ENCODE peak calls at places on chromosome 19, in nine cellular contexts. One of them, this sample, is unnamed.

GRCh38 chr19:7983286-7983950 is 22.0 kb downstream of the ELAVL1 start:
- DNase-seq in ascending aorta: no peak
- DNase-seq in stomach: no peak
- DNase-seq in H9: no peak
- DNase-seq in GM06990: no peak
- DNase-seq in fibroblast of lung: no peak
- DNase-seq in choroid plexus epithelial cell: no peak
- DNase-seq in progenitor cell of endocrine pancreas: no peak
- DNase-seq in fibroblast of pulmonary artery: no peak
- DNase-seq in this sample: no peak

GRCh38 chr19:7869453-7869909 is 4.7 kb downstream of the PRR36 start:
- DNase-seq in GM06990: peak; percentile 81
- DNase-seq in fibroblast of lung: peak; percentile 25
- DNase-seq in fibroblast of pulmonary artery: peak; percentile 40
- DNase-seq in stomach: peak; percentile 82
- DNase-seq in progenitor cell of endocrine pancreas: no peak
- DNase-seq in H9: peak; percentile 81
- DNase-seq in choroid plexus epithelial cell: peak; percentile 51
- DNase-seq in ascending aorta: no peak
- DNase-seq in this sample: no peak

GRCh38 chr19:44912854-44913253 is 1.6 kb upstream of the APOC1 start:
- DNase-seq in fibroblast of pulmonary artery: peak; percentile 37
- DNase-seq in choroid plexus epithelial cell: no peak
- DNase-seq in fibroblast of lung: peak; percentile 55
- DNase-seq in progenitor cell of endocrine pancreas: no peak
- DNase-seq in ascending aorta: no peak
- DNase-seq in stomach: no peak
- DNase-seq in H9: no peak
- DNase-seq in GM06990: no peak
- DNase-seq in this sample: no peak

GRCh38 chr19:18433039-18433691 is 4.8 kb downstream of the ISYNA1 start:
- DNase-seq in GM06990: peak; percentile 75
- DNase-seq in fibroblast of pulmonary artery: no peak
- DNase-seq in choroid plexus epithelial cell: no peak
- DNase-seq in H9: peak; percentile 63
- DNase-seq in progenitor cell of endocrine pancreas: no peak
- DNase-seq in stomach: no peak
- DNase-seq in fibroblast of lung: no peak
- DNase-seq in ascending aorta: no peak
- DNase-seq in this sample: no peak

GRCh38 chr19:16319466-16319865 is 5.2 kb upstream of the KLF2 start:
- DNase-seq in progenitor cell of endocrine pancreas: no peak
- DNase-seq in fibroblast of pulmonary artery: peak; percentile 53
- DNase-seq in ascending aorta: no peak
- DNase-seq in choroid plexus epithelial cell: peak; percentile 69
- DNase-seq in GM06990: no peak
- DNase-seq in H9: no peak
- DNase-seq in stomach: no peak
- DNase-seq in fibroblast of lung: peak; percentile 62
- DNase-seq in this sample: peak; percentile 71

GRCh38 chr19:14959263-14959662 is 18.0 kb downstream of the OR7C2 start:
- DNase-seq in H9: no peak
- DNase-seq in fibroblast of lung: no peak
- DNase-seq in ascending aorta: no peak
- DNase-seq in fibroblast of pulmonary artery: no peak
- DNase-seq in GM06990: no peak
- DNase-seq in choroid plexus epithelial cell: no peak
- DNase-seq in stomach: no peak
- DNase-seq in progenitor cell of endocrine pancreas: no peak
- DNase-seq in this sample: no peak

GRCh38 chr19:43504426-43505185 is at the start of gene PHLDB3:
- DNase-seq in choroid plexus epithelial cell: no peak
- DNase-seq in fibroblast of lung: no peak
- DNase-seq in stomach: peak; percentile 50
- DNase-seq in ascending aorta: peak; percentile 69
- DNase-seq in H9: peak; percentile 64
- DNase-seq in fibroblast of pulmonary artery: no peak
- DNase-seq in progenitor cell of endocrine pancreas: peak; percentile 27
- DNase-seq in GM06990: no peak
- DNase-seq in this sample: no peak

GRCh38 chr19:21463449-21464105 is 41.8 kb upstream of the ZNF429 start:
- DNase-seq in choroid plexus epithelial cell: peak; percentile 23
- DNase-seq in H9: peak; percentile 95
- DNase-seq in stomach: peak; percentile 41
- DNase-seq in GM06990: peak; percentile 12
- DNase-seq in fibroblast of pulmonary artery: no peak
- DNase-seq in ascending aorta: no peak
- DNase-seq in fibroblast of lung: peak; percentile 33
- DNase-seq in progenitor cell of endocrine pancreas: peak; percentile 63
- DNase-seq in this sample: peak; percentile 3

GRCh38 chr19:13012690-13013608 is 17.7 kb downstream of the NFIX start:
- DNase-seq in choroid plexus epithelial cell: peak; percentile 37
- DNase-seq in H9: peak; percentile 58
- DNase-seq in fibroblast of pulmonary artery: peak; percentile 67
- DNase-seq in GM06990: peak; percentile 47
- DNase-seq in ascending aorta: peak; percentile 85
- DNase-seq in stomach: no peak
- DNase-seq in progenitor cell of endocrine pancreas: no peak
- DNase-seq in fibroblast of lung: peak; percentile 81
- DNase-seq in this sample: peak; percentile 75

GRCh38 chr19:5951338-5951861 is 26.5 kb downstream of the RANBP3 start:
- DNase-seq in ascending aorta: no peak
- DNase-seq in fibroblast of pulmonary artery: no peak
- DNase-seq in progenitor cell of endocrine pancreas: no peak
- DNase-seq in stomach: peak; percentile 59
- DNase-seq in H9: peak; percentile 46
- DNase-seq in fibroblast of lung: no peak
- DNase-seq in choroid plexus epithelial cell: no peak
- DNase-seq in GM06990: no peak
- DNase-seq in this sample: no peak

GRCh38 chr19:6204212-6204611 is 68.7 kb downstream of the ACSBG2 start:
- DNase-seq in choroid plexus epithelial cell: peak; percentile 33
- DNase-seq in fibroblast of pulmonary artery: peak; percentile 45
- DNase-seq in ascending aorta: no peak
- DNase-seq in fibroblast of lung: no peak
- DNase-seq in GM06990: no peak
- DNase-seq in progenitor cell of endocrine pancreas: no peak
- DNase-seq in stomach: no peak
- DNase-seq in H9: no peak
- DNase-seq in this sample: no peak

GRCh38 chr19:38769635-38770211 is 3.6 kb downstream of the LGALS7 start:
- DNase-seq in fibroblast of lung: peak; percentile 71
- DNase-seq in progenitor cell of endocrine pancreas: peak; percentile 61
- DNase-seq in GM06990: peak; percentile 88
- DNase-seq in ascending aorta: peak; percentile 95
- DNase-seq in stomach: peak; percentile 92
- DNase-seq in fibroblast of pulmonary artery: peak; percentile 77
- DNase-seq in H9: peak; percentile 85
- DNase-seq in choroid plexus epithelial cell: peak; percentile 89
- DNase-seq in this sample: peak; percentile 68

GRCh38 chr19:36093146-36093662 is 17.7 kb upstream of the OVOL3 start:
- DNase-seq in fibroblast of pulmonary artery: no peak
- DNase-seq in choroid plexus epithelial cell: no peak
- DNase-seq in progenitor cell of endocrine pancreas: no peak
- DNase-seq in stomach: no peak
- DNase-seq in ascending aorta: no peak
- DNase-seq in H9: no peak
- DNase-seq in GM06990: no peak
- DNase-seq in fibroblast of lung: no peak
- DNase-seq in this sample: no peak

GRCh38 chr19:50717026-50717723 is 2.4 kb downstream of the SHANK1 start:
- DNase-seq in stomach: no peak
- DNase-seq in ascending aorta: no peak
- DNase-seq in fibroblast of pulmonary artery: no peak
- DNase-seq in progenitor cell of endocrine pancreas: no peak
- DNase-seq in GM06990: no peak
- DNase-seq in fibroblast of lung: no peak
- DNase-seq in choroid plexus epithelial cell: no peak
- DNase-seq in H9: no peak
- DNase-seq in this sample: no peak

GRCh38 chr19:50162988-50163387 is at the start of gene IZUMO2:
- DNase-seq in H9: peak; percentile 82
- DNase-seq in ascending aorta: no peak
- DNase-seq in fibroblast of lung: no peak
- DNase-seq in progenitor cell of endocrine pancreas: no peak
- DNase-seq in fibroblast of pulmonary artery: no peak
- DNase-seq in stomach: no peak
- DNase-seq in choroid plexus epithelial cell: no peak
- DNase-seq in GM06990: no peak
- DNase-seq in this sample: no peak

GRCh38 chr19:5330307-5330720 is 10.3 kb downstream of the PTPRS start:
- DNase-seq in ascending aorta: no peak
- DNase-seq in H9: no peak
- DNase-seq in choroid plexus epithelial cell: no peak
- DNase-seq in GM06990: peak; percentile 75
- DNase-seq in progenitor cell of endocrine pancreas: no peak
- DNase-seq in stomach: no peak
- DNase-seq in fibroblast of lung: no peak
- DNase-seq in fibroblast of pulmonary artery: no peak
- DNase-seq in this sample: no peak

GRCh38 chr19:45306522-45307027 is 16.1 kb downstream of the CKM start:
- DNase-seq in stomach: no peak
- DNase-seq in GM06990: no peak
- DNase-seq in H9: peak; percentile 81
- DNase-seq in ascending aorta: no peak
- DNase-seq in fibroblast of lung: no peak
- DNase-seq in progenitor cell of endocrine pancreas: no peak
- DNase-seq in choroid plexus epithelial cell: no peak
- DNase-seq in fibroblast of pulmonary artery: no peak
- DNase-seq in this sample: no peak

GRCh38 chr19:14954071-14954655 is 12.9 kb downstream of the OR7C2 start:
- DNase-seq in GM06990: no peak
- DNase-seq in stomach: no peak
- DNase-seq in ascending aorta: no peak
- DNase-seq in fibroblast of lung: no peak
- DNase-seq in H9: peak; percentile 98
- DNase-seq in choroid plexus epithelial cell: no peak
- DNase-seq in fibroblast of pulmonary artery: no peak
- DNase-seq in progenitor cell of endocrine pancreas: no peak
- DNase-seq in this sample: no peak

GRCh38 chr19:58009301-58009665 is 6.7 kb upstream of the ZNF606 start:
- DNase-seq in choroid plexus epithelial cell: no peak
- DNase-seq in progenitor cell of endocrine pancreas: no peak
- DNase-seq in ascending aorta: no peak
- DNase-seq in GM06990: no peak
- DNase-seq in fibroblast of pulmonary artery: no peak
- DNase-seq in H9: no peak
- DNase-seq in stomach: no peak
- DNase-seq in fibroblast of lung: no peak
- DNase-seq in this sample: no peak

GRCh38 chr19:58010507-58010906 is 7.9 kb upstream of the ZNF606 start:
- DNase-seq in ascending aorta: no peak
- DNase-seq in progenitor cell of endocrine pancreas: no peak
- DNase-seq in fibroblast of pulmonary artery: no peak
- DNase-seq in H9: no peak
- DNase-seq in GM06990: no peak
- DNase-seq in fibroblast of lung: no peak
- DNase-seq in choroid plexus epithelial cell: no peak
- DNase-seq in stomach: no peak
- DNase-seq in this sample: no peak

GRCh38 chr19:58003153-58003828 is 671 bp upstream of the ZNF606 start:
- DNase-seq in progenitor cell of endocrine pancreas: no peak
- DNase-seq in stomach: no peak
- DNase-seq in ascending aorta: no peak
- DNase-seq in fibroblast of lung: peak; percentile 42
- DNase-seq in choroid plexus epithelial cell: peak; percentile 35
- DNase-seq in fibroblast of pulmonary artery: no peak
- DNase-seq in GM06990: no peak
- DNase-seq in H9: peak; percentile 36
- DNase-seq in this sample: no peak

GRCh38 chr19:58009666-58010301 is 7.2 kb upstream of the ZNF606 start:
- DNase-seq in stomach: peak; percentile 72
- DNase-seq in H9: peak; percentile 88
- DNase-seq in GM06990: peak; percentile 82
- DNase-seq in choroid plexus epithelial cell: peak; percentile 92
- DNase-seq in ascending aorta: peak; percentile 83
- DNase-seq in progenitor cell of endocrine pancreas: no peak
- DNase-seq in fibroblast of pulmonary artery: peak; percentile 86
- DNase-seq in fibroblast of lung: peak; percentile 88
- DNase-seq in this sample: peak; percentile 85

DNA sequence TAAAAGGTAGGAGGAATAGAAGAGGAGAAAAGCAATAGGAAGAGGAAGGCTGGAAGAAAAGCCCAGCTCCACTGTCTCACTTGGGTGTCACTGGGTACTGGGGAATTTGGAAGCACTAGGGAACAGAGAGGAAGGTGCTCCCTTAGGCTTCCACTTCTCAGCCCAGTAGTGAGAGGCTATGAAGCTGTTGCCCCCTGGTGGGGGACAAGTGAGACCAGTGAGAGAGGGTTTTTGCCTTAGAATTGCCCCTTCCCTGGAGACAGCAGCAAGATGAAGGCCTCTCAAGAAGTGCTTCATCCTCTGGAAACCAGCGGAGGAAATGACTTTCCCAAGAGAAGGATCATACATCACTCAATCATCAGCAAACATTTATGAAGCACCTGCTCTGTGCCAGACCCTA is 4.7 kb upstream of the ZNF606 start:
- DNase-seq in fibroblast of pulmonary artery: peak; percentile 7
- DNase-seq in stomach: no peak
- DNase-seq in H9: peak; percentile 49
- DNase-seq in fibroblast of lung: no peak
- DNase-seq in ascending aorta: no peak
- DNase-seq in progenitor cell of endocrine pancreas: no peak
- DNase-seq in choroid plexus epithelial cell: peak; percentile 11
- DNase-seq in GM06990: no peak
- DNase-seq in this sample: no peak
- TF ChIP-seq CTCF in fibroblast of pulmonary artery: no peak
- TF ChIP-seq CTCF in stomach: no peak
- TF ChIP-seq CTCF in H9: peak; percentile 42
- TF ChIP-seq CTCF in fibroblast of lung: no peak
- TF ChIP-seq CTCF in ascending aorta: no peak
- TF ChIP-seq CTCF in progenitor cell of endocrine pancreas: no peak
- TF ChIP-seq CTCF in choroid plexus epithelial cell: peak; percentile 37
- TF ChIP-seq CTCF in GM06990: no peak
- TF ChIP-seq CTCF in this sample: no peak

GRCh38 chr19:10334340-10335148 is 1.2 kb upstream of the RAVER1 start:
- DNase-seq in H9: peak; percentile 95
- DNase-seq in progenitor cell of endocrine pancreas: peak; percentile 86
- DNase-seq in choroid plexus epithelial cell: peak; percentile 97
- DNase-seq in stomach: peak; percentile 97
- DNase-seq in ascending aorta: peak; percentile 98
- DNase-seq in GM06990: no peak
- DNase-seq in fibroblast of pulmonary artery: peak; percentile 97
- DNase-seq in fibroblast of lung: peak; percentile 95
- DNase-seq in this sample: peak; percentile 95
- TF ChIP-seq CTCF in H9: no peak
- TF ChIP-seq CTCF in progenitor cell of endocrine pancreas: peak; percentile 21
- TF ChIP-seq CTCF in choroid plexus epithelial cell: no peak
- TF ChIP-seq CTCF in stomach: no peak
- TF ChIP-seq CTCF in ascending aorta: no peak
- TF ChIP-seq CTCF in GM06990: no peak
- TF ChIP-seq CTCF in fibroblast of pulmonary artery: peak; percentile 8
- TF ChIP-seq CTCF in fibroblast of lung: no peak
- TF ChIP-seq CTCF in this sample: no peak

GRCh38 chr19:46928951-46929350 is 68.2 kb downstream of the ARHGAP35 start:
- DNase-seq in fibroblast of lung: no peak
- DNase-seq in ascending aorta: no peak
- DNase-seq in progenitor cell of endocrine pancreas: no peak
- DNase-seq in fibroblast of pulmonary artery: no peak
- DNase-seq in stomach: no peak
- DNase-seq in GM06990: no peak
- DNase-seq in choroid plexus epithelial cell: peak; percentile 30
- DNase-seq in H9: no peak
- DNase-seq in this sample: no peak
- TF ChIP-seq CTCF in fibroblast of lung: peak; percentile 35
- TF ChIP-seq CTCF in ascending aorta: no peak
- TF ChIP-seq CTCF in progenitor cell of endocrine pancreas: peak; percentile 11
- TF ChIP-seq CTCF in fibroblast of pulmonary artery: peak; percentile 28
- TF ChIP-seq CTCF in stomach: no peak
- TF ChIP-seq CTCF in GM06990: no peak
- TF ChIP-seq CTCF in choroid plexus epithelial cell: peak; percentile 50
- TF ChIP-seq CTCF in H9: peak; percentile 34
- TF ChIP-seq CTCF in this sample: peak; percentile 25

GRCh38 chr19:1491114-1491848 is at the start of gene REEP6:
- DNase-seq in H9: no peak
- DNase-seq in progenitor cell of endocrine pancreas: no peak
- DNase-seq in GM06990: no peak
- DNase-seq in choroid plexus epithelial cell: no peak
- DNase-seq in fibroblast of lung: no peak
- DNase-seq in stomach: no peak
- DNase-seq in fibroblast of pulmonary artery: no peak
- DNase-seq in ascending aorta: no peak
- DNase-seq in this sample: no peak
- TF ChIP-seq CTCF in H9: no peak
- TF ChIP-seq CTCF in progenitor cell of endocrine pancreas: peak; percentile 12
- TF ChIP-seq CTCF in GM06990: no peak
- TF ChIP-seq CTCF in choroid plexus epithelial cell: no peak
- TF ChIP-seq CTCF in fibroblast of lung: no peak
- TF ChIP-seq CTCF in stomach: no peak
- TF ChIP-seq CTCF in fibroblast of pulmonary artery: no peak
- TF ChIP-seq CTCF in ascending aorta: no peak
- TF ChIP-seq CTCF in this sample: no peak

This sample was measured in astrocyte of the spinal cord.